ENCODE peak calls at places on chromosomes 1 and 21, in four cellular contexts. One of them, this sample, is unnamed.

GRCh38 chr1:100928128-100928527 is 32.2 kb downstream of the SLC30A7 start:
- DNase-seq in nephron progenitor cell: no peak
- DNase-seq in fibroblast of lung: no peak
- DNase-seq in mammary epithelial cell: no peak
- DNase-seq in this sample: no peak

GRCh38 chr1:94063379-94063778 is 57.6 kb downstream of the ABCA4 start:
- DNase-seq in nephron progenitor cell: peak; percentile 32
- DNase-seq in fibroblast of lung: peak; percentile 82
- DNase-seq in mammary epithelial cell: no peak
- DNase-seq in this sample: no peak

GRCh38 chr1:217747156-217747769 is 116.1 kb downstream of the SPATA17 start:
- DNase-seq in nephron progenitor cell: no peak
- DNase-seq in fibroblast of lung: peak; percentile 67
- DNase-seq in mammary epithelial cell: peak; percentile 14
- DNase-seq in this sample: peak; percentile 8

GRCh38 chr1:218553197-218553596 is 208.1 kb downstream of the TGFB2 start:
- DNase-seq in nephron progenitor cell: no peak
- DNase-seq in fibroblast of lung: no peak
- DNase-seq in mammary epithelial cell: no peak
- DNase-seq in this sample: no peak

GRCh38 chr1:17032741-17033140 is 21.0 kb upstream of the ATP13A2 start:
- DNase-seq in nephron progenitor cell: no peak
- DNase-seq in fibroblast of lung: no peak
- DNase-seq in mammary epithelial cell: no peak
- DNase-seq in this sample: no peak

GRCh38 chr1:89547563-89548485 is 23.2 kb downstream of the LRRC8B start:
- DNase-seq in nephron progenitor cell: no peak
- DNase-seq in fibroblast of lung: peak; percentile 88
- DNase-seq in mammary epithelial cell: peak; percentile 88
- DNase-seq in this sample: peak; percentile 26

GRCh38 chr1:79497193-79497773 is 490.8 kb upstream of the ADGRL4 start:
- DNase-seq in nephron progenitor cell: peak; percentile 32
- DNase-seq in fibroblast of lung: peak; percentile 69
- DNase-seq in mammary epithelial cell: peak; percentile 6
- DNase-seq in this sample: peak; percentile 35

GRCh38 chr1:226882631-226883409 is 12.4 kb downstream of the PSEN2 start:
- DNase-seq in nephron progenitor cell: no peak
- DNase-seq in fibroblast of lung: peak; percentile 45
- DNase-seq in mammary epithelial cell: no peak
- DNase-seq in this sample: peak; percentile 81

GRCh38 chr1:235759336-235759735 is 107.4 kb downstream of the LYST start:
- DNase-seq in nephron progenitor cell: no peak
- DNase-seq in fibroblast of lung: no peak
- DNase-seq in mammary epithelial cell: no peak
- DNase-seq in this sample: no peak

GRCh38 chr1:65459397-65459768 is 38.9 kb downstream of the LEPR start:
- DNase-seq in nephron progenitor cell: no peak
- DNase-seq in fibroblast of lung: peak; percentile 42
- DNase-seq in mammary epithelial cell: peak; percentile 44
- DNase-seq in this sample: peak; percentile 42

GRCh38 chr1:63190171-63190570 is 132.2 kb upstream of the FOXD3 start:
- DNase-seq in nephron progenitor cell: no peak
- DNase-seq in fibroblast of lung: no peak
- DNase-seq in mammary epithelial cell: no peak
- DNase-seq in this sample: no peak

GRCh38 chr1:63189677-63190076 is 132.7 kb upstream of the FOXD3 start:
- DNase-seq in nephron progenitor cell: no peak
- DNase-seq in fibroblast of lung: no peak
- DNase-seq in mammary epithelial cell: no peak
- DNase-seq in this sample: no peak
- TF ChIP-seq CTCF in nephron progenitor cell: no peak
- TF ChIP-seq CTCF in fibroblast of lung: peak; percentile 15
- TF ChIP-seq CTCF in mammary epithelial cell: peak; percentile 25
- TF ChIP-seq CTCF in this sample: no peak

DNA sequence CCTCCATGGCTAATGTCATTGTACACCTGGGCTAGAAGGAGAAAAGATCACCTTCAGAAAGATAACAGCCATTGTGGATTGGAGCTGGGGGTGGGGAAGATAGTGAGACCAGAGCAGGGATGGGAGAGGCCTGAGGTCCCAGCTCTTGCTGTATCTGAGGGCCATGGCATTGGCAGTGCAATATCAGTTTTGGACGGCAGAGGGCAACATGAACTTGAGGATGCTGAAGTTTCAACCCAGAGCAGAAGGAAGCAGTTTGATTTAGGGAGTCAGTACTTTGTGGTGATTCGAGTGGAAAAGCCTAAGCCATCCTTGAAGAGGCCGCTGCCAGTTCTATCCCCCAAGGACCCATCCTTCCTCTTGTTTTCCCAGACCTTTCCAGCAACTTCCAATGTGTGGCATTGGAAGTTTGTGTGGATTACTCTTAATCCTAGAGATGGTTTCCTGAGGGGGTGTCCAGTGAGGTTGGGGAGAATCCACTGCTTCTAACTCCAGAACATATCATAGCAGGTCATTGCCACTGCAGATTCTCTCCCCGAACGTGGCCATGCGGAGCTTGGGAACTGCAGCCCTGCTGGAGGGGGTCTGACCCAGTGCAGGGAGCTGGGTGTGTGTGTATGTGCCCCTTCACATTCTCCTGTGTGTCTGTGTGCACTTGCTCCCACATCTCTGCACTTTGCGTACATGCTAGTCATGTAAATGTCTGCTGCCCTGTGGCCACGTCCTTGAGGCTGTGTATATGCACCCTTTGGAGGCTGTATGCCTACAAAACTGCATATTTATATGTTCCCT is 24.1 kb downstream of the SLC26A9 start:
- DNase-seq in nephron progenitor cell: peak; percentile 81
- DNase-seq in fibroblast of lung: peak; percentile 84
- DNase-seq in mammary epithelial cell: peak; percentile 66
- DNase-seq in this sample: peak; percentile 77
- TF ChIP-seq CTCF in nephron progenitor cell: peak; percentile 83
- TF ChIP-seq CTCF in fibroblast of lung: peak; percentile 97
- TF ChIP-seq CTCF in mammary epithelial cell: peak; percentile 93
- TF ChIP-seq CTCF in this sample: peak; percentile 90

GRCh38 chr21:45322960-45323461 is 35.3 kb upstream of the POFUT2 start:
- DNase-seq in nephron progenitor cell: no peak
- DNase-seq in fibroblast of lung: peak; percentile 69
- DNase-seq in mammary epithelial cell: no peak
- DNase-seq in this sample: no peak
- TF ChIP-seq CTCF in nephron progenitor cell: no peak
- TF ChIP-seq CTCF in fibroblast of lung: no peak
- TF ChIP-seq CTCF in mammary epithelial cell: no peak
- TF ChIP-seq CTCF in this sample: no peak

GRCh38 chr1:7302873-7303272 is 468.2 kb upstream of the VAMP3 start:
- DNase-seq in nephron progenitor cell: no peak
- DNase-seq in fibroblast of lung: no peak
- DNase-seq in mammary epithelial cell: no peak
- DNase-seq in this sample: no peak
- TF ChIP-seq CTCF in nephron progenitor cell: no peak
- TF ChIP-seq CTCF in fibroblast of lung: peak; percentile 27
- TF ChIP-seq CTCF in mammary epithelial cell: no peak
- TF ChIP-seq CTCF in this sample: no peak

GRCh38 chr1:46528297-46528955 is 23.0 kb downstream of the KNCN start:
- DNase-seq in nephron progenitor cell: no peak
- DNase-seq in fibroblast of lung: no peak
- DNase-seq in mammary epithelial cell: no peak
- DNase-seq in this sample: no peak
- TF ChIP-seq CTCF in nephron progenitor cell: no peak
- TF ChIP-seq CTCF in fibroblast of lung: no peak
- TF ChIP-seq CTCF in mammary epithelial cell: no peak
- TF ChIP-seq CTCF in this sample: no peak

This sample was measured in GM20000.